ENCODE peak calls at places on chromosomes 16 and 17, in nine cellular contexts. T, M, R, X, G, Z, V, L and U are unnamed samples.

GRCh38 chr17:45146616-45147101 is 1.6 kb upstream of the HEXIM1 start:
- DNase-seq in Z (no peak), L (no peak), X (no peak), G (peak; percentile 95), M (no peak), R (peak; percentile 84), T (no peak), V (no peak), U (no peak)

GRCh38 chr17:47962901-47963300 is 5.2 kb upstream of the PRR15L start:
- DNase-seq in Z (no peak), R (no peak), T (no peak), M (no peak), X (no peak), G (no peak), V (no peak), L (no peak), U (no peak)

GRCh38 chr17:19487009-19487600 is 46.5 kb upstream of the SLC47A1 start:
- DNase-seq in T (no peak), R (no peak), V (peak; percentile 53), G (no peak), L (no peak), X (no peak), Z (peak; percentile 71), M (no peak), U (peak; percentile 54)

GRCh38 chr17:48541574-48542113 is 3.3 kb downstream of the HOXB2 start:
- DNase-seq in M (peak; percentile 57), L (peak; percentile 45), R (no peak), G (no peak), T (no peak), V (peak; percentile 83), Z (no peak), X (no peak), U (peak; percentile 56)

GRCh38 chr16:53085539-53086450 is 31.0 kb downstream of the CHD9 start:
- DNase-seq in M (no peak), L (no peak), R (no peak), Z (no peak), X (no peak), V (no peak), G (no peak), T (no peak), U (no peak)

GRCh38 chr17:46853896-46854444 is 2.6 kb downstream of the WNT9B start:
- DNase-seq in L (no peak), Z (no peak), X (no peak), G (peak; percentile 18), R (no peak), V (no peak), M (no peak), T (no peak), U (no peak)

GRCh38 chr17:58680038-58680369 is 11.8 kb downstream of the TEX14 start:
- DNase-seq in M (no peak), T (no peak), V (no peak), Z (no peak), X (no peak), R (no peak), L (no peak), G (no peak), U (peak; percentile 75)

GRCh38 chr17:1076982-1077302 is 80.0 kb downstream of the TIMM22 start:
- DNase-seq in Z (no peak), M (no peak), L (no peak), X (no peak), G (no peak), T (no peak), V (no peak), R (no peak), U (no peak)

GRCh38 chr17:39973496-39973895 is 7.1 kb upstream of the PSMD3 start:
- DNase-seq in R (no peak), V (no peak), M (no peak), Z (no peak), G (no peak), L (no peak), X (no peak), T (no peak), U (no peak)

GRCh38 chr17:39969375-39969774 is 6.6 kb downstream of the GSDMA start:
- DNase-seq in V (no peak), Z (no peak), M (no peak), R (no peak), G (no peak), L (no peak), X (no peak), T (no peak), U (no peak)

GRCh38 chr17:39972271-39972670 is 8.3 kb upstream of the PSMD3 start:
- DNase-seq in X (no peak), V (no peak), Z (no peak), L (no peak), T (no peak), M (no peak), R (no peak), G (no peak), U (no peak)

GRCh38 chr17:39970157-39970692 is 7.4 kb downstream of the GSDMA start:
- DNase-seq in X (no peak), M (no peak), G (no peak), R (no peak), T (no peak), Z (no peak), L (no peak), V (no peak), U (no peak)

DNA sequence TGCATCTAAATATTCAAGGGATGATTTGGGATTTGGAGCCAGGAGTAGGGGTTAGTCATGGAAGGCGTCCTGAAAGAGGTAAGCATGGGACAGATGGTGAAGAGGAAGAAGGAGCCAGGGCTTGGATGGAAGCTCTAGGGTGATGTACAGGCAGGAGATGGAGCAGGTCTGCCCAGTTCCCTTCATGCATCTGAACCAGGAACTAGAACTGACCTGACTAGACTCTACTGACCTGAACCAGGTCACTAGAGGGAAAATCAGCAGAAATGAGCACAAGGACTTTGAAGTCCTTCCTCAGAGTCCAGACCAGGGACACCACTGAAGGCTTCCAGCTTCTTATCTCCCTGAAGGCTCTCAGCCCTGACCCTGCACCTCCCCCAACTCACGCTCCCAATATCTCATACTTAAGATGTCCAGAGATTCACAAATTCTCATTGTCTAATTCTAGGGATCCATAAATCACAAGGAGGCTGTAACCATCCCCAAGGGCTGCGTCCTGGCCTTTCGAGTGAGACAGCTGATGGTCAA is 8.3 kb downstream of the GSDMA start:
- DNase-seq in G (no peak), T (no peak), L (no peak), X (no peak), Z (no peak), R (no peak), V (no peak), M (no peak), U (no peak)
- H3K27ac ChIP-seq in G (no peak overlapping the region), T (no peak overlapping the region), L (no peak overlapping the region), X (no peak overlapping the region), Z (no peak overlapping the region), R (peak overlapping the region; percentile 32), V (no peak overlapping the region), M (no peak overlapping the region), U (no peak overlapping the region)

GRCh38 chr17:63834431-63835166 is 7.1 kb upstream of the FTSJ3 start:
- DNase-seq in V (no peak), X (peak; percentile 49), Z (peak; percentile 70), T (no peak), M (peak; percentile 39), R (no peak), L (no peak), G (peak; percentile 62), U (peak; percentile 27)

GRCh38 chr17:63836811-63837210 is 5.7 kb downstream of the SMARCD2 start:
- DNase-seq in X (no peak), L (no peak), R (no peak), Z (no peak), M (no peak), T (no peak), V (no peak), G (no peak), U (no peak)

GRCh38 chr17:63833026-63833740 is 5.7 kb upstream of the FTSJ3 start:
- DNase-seq in L (no peak), Z (no peak), M (no peak), T (no peak), G (no peak), R (no peak), V (no peak), X (no peak), U (no peak)

GRCh38 chr17:63833741-63834373 is 6.4 kb upstream of the FTSJ3 start:
- DNase-seq in T (no peak), R (no peak), V (no peak), Z (no peak), L (no peak), M (no peak), X (no peak), G (no peak), U (no peak)

DNA sequence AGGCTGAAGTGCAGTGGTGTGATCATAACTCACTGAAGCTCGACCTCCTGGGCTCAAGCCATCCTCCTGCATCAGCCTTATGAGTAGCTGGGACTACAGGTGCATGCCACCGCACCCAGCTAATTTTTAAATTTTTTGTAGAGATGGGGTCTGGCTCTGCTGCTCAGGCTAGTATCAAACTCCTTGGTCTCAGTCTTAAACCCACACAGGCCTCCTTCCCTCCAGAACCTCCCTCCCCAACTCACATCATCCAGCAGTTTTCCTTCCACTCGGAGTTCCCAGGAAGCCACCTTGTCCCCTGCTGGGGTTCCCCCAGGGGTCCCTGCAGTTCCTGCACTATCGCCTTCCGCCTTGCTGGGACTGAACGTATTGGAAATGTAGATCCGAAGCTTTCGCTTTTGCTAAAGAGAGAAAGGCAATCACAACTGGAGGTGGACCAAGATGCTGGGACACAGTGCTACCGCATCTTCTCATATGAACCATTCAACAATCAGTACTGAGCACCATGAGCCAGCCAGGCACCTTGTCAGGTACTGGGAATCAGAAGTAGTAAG is 7.2 kb downstream of the SMARCD2 start:
- DNase-seq in V (no peak), Z (peak; percentile 55), T (no peak), X (no peak), M (no peak), L (no peak), G (no peak), R (no peak), U (no peak)
- H3K27ac ChIP-seq in V (no peak overlapping the region), Z (peak overlapping the region; percentile 99), T (peak overlapping the region; percentile 67), X (peak overlapping the region; percentile 63), M (no peak overlapping the region), L (no peak overlapping the region), G (no peak overlapping the region), R (no peak overlapping the region), U (no peak overlapping the region)

DNA sequence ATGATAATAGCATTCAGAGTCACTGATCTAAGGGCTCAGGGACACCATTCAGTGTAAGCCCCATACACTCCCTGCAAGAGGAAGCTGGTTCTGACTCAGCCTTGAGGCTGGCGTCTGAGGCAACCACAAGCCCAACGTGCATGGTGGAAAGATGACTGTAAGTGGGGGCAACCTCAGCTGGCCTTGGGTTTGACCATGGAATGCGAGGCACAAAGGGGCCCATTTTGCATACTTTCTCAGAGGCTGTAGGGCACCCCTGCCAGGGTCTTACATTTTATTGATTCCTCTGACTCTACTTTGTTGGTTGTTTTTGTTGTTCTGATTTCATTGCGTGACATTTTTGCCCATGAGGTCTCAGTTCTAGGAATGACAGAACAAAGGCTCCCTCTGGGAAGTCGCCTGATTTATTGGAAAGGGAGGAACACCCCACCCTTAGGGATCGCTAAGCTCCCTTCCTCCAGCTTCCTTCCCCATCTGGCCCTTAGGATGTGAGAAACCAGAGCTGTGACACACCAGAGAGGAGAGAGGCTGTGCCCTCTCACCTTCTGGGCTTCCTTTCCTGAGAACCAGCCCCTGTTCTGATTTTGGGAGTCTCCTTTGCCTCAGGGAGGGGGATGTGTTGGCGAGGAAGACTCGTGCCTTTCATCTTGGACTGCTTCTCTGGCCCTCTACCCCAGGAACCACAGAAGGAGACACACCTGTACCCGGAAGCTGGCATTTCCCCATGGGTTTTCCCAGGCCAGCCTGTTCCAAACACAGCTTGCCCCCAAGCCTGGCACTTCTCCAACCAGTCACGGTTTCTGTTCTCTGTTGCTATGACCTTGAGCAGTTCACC is 5.6 kb upstream of the CIITA start:
- DNase-seq in R (peak; percentile 83), G (peak; percentile 94), M (peak; percentile 43), V (no peak), Z (peak; percentile 72), X (peak; percentile 33), T (no peak), L (peak; percentile 40), U (peak; percentile 14)
- H3K27ac ChIP-seq in R (peak overlapping the region; percentile 74), G (peak overlapping the region; percentile 74), M (no peak overlapping the region), V (peak overlapping the region; percentile 27), Z (no peak overlapping the region), X (no peak overlapping the region), T (no peak overlapping the region), L (peak overlapping the region; percentile 27), U (no peak overlapping the region)

DNA sequence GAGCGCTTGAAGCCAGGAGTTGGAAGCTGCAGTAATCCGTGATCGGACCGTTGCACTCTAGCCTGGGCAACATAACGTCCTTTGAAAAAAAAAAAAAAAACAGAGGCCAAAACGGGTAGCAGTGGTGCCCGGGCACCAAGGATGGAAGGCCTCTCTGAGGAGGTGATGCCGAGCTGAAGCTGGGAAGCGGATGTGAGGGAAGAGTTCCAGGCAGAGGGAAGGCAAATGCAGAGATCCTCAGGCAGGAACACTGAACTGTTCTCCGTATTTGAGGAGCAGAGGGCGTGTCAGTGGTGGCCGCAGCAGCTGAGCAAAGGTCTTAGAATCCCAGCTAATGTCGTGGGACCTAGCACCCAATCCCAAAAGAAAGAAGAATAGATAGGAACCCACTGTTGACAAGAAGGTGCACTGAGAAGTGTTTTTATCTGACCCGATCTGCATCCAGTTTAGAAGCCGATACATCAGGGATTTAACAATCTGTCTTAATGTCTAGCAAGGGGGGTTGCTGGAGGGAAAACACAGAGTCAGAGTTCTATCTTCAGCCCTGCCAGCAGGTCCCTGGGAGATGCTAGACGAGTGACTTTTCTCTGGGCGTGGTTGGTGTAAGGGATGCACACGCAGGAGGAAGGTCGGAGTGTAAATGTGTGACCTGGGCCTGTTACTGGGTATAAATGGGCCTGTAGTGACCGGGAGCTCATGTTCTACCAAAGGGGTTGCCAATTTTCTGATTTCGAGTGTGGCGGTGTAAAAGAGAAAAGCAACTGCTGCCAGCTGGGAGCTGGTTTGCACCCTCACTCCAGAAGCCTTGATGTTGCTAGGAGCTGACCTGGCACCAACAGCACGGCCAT is 873 bp upstream of the KCTD13 start:
- DNase-seq in V (peak; percentile 28), X (peak; percentile 34), M (no peak), G (no peak), R (no peak), T (no peak), Z (no peak), L (no peak), U (peak; percentile 65)
- H3K27ac ChIP-seq in V (peak overlapping the region; percentile 88), X (peak overlapping the region; percentile 81), M (peak overlapping the region; percentile 73), G (peak overlapping the region; percentile 75), R (peak overlapping the region; percentile 89), T (peak overlapping the region; percentile 95), Z (peak overlapping the region; percentile 89), L (peak overlapping the region; percentile 86), U (peak overlapping the region; percentile 76)